ENCODE peak calls at places on chromosome 5, in seven cellular contexts. F is prostate gland, R is adrenal gland, M is lower leg skin, G is heart left ventricle, X is breast epithelium, W is NB4. Y is an unnamed sample.

GRCh38 chr5:76831108-76831447 is 12.2 kb downstream of the F2RL1 start:
- DNase-seq in F (no peak), R (no peak), M (peak; percentile 17), G (no peak), X (no peak), W (no peak), Y (no peak)

GRCh38 chr5:131305138-131305650 is 41.3 kb downstream of the CDC42SE2 start:
- DNase-seq in F (no peak), R (no peak), M (no peak), G (no peak), X (no peak), W (no peak), Y (no peak)

GRCh38 chr5:63125862-63126261 is 547.2 kb downstream of the LRRC70 start:
- DNase-seq in F (no peak), R (no peak), M (no peak), G (no peak), X (no peak), W (peak; percentile 59), Y (no peak)

GRCh38 chr5:94745786-94746730 is 127.6 kb downstream of the SLF1 start:
- DNase-seq in F (no peak), R (no peak), M (no peak), G (no peak), X (no peak), W (peak; percentile 53), Y (no peak)

GRCh38 chr5:30392897-30393296 is 800.6 kb upstream of the CDH6 start:
- DNase-seq in F (no peak), R (no peak), M (no peak), G (no peak), X (no peak), W (no peak), Y (no peak)

GRCh38 chr5:90020575-90021535 is 388.7 kb downstream of the CETN3 start:
- DNase-seq in F (no peak), R (no peak), M (no peak), G (no peak), X (no peak), W (peak; percentile 7), Y (no peak)

GRCh38 chr5:141521244-141521781 is 32.4 kb downstream of the PCDHGC5 start:
- DNase-seq in F (no peak), R (peak; percentile 45), M (no peak), G (no peak), X (no peak), W (peak; percentile 88), Y (peak; percentile 28)

GRCh38 chr5:159123700-159124099 is 24.0 kb upstream of the EBF1 start:
- DNase-seq in F (no peak), R (no peak), M (no peak), G (no peak), X (no peak), W (no peak), Y (no peak)

GRCh38 chr5:10674582-10674981 is 86.5 kb downstream of the DAP start:
- DNase-seq in F (no peak), R (no peak), M (peak; percentile 75), G (no peak), X (no peak), W (no peak), Y (no peak)

GRCh38 chr5:178516836-178517235 is 73.4 kb downstream of the COL23A1 start:
- DNase-seq in F (no peak), R (no peak), M (no peak), G (no peak), X (no peak), W (no peak), Y (no peak)

GRCh38 chr5:6215891-6216290 is 162.5 kb downstream of the MED10 start:
- DNase-seq in F (no peak), R (no peak), M (no peak), G (no peak), X (no peak), W (no peak), Y (no peak)

GRCh38 chr5:154646841-154647759 is 108.1 kb upstream of the LARP1 start:
- DNase-seq in F (no peak), R (peak; percentile 28), M (no peak), G (peak; percentile 75), X (no peak), W (no peak), Y (no peak)

GRCh38 chr5:110865400-110866094 is 126.7 kb downstream of the SLC25A46 start:
- DNase-seq in F (no peak), R (no peak), M (no peak), G (no peak), X (no peak), W (peak; percentile 36), Y (no peak)

GRCh38 chr5:163134061-163134460 is 303.3 kb upstream of the CCNG1 start:
- DNase-seq in F (no peak), R (no peak), M (no peak), G (no peak), X (no peak), W (no peak), Y (no peak)

GRCh38 chr5:108748354-108749129 is 845 bp downstream of the FER start:
- DNase-seq in F (peak; percentile 99), R (peak; percentile 100), M (peak; percentile 100), G (peak; percentile 99), X (peak; percentile 99), W (peak; percentile 99), Y (peak; percentile 96)

DNA sequence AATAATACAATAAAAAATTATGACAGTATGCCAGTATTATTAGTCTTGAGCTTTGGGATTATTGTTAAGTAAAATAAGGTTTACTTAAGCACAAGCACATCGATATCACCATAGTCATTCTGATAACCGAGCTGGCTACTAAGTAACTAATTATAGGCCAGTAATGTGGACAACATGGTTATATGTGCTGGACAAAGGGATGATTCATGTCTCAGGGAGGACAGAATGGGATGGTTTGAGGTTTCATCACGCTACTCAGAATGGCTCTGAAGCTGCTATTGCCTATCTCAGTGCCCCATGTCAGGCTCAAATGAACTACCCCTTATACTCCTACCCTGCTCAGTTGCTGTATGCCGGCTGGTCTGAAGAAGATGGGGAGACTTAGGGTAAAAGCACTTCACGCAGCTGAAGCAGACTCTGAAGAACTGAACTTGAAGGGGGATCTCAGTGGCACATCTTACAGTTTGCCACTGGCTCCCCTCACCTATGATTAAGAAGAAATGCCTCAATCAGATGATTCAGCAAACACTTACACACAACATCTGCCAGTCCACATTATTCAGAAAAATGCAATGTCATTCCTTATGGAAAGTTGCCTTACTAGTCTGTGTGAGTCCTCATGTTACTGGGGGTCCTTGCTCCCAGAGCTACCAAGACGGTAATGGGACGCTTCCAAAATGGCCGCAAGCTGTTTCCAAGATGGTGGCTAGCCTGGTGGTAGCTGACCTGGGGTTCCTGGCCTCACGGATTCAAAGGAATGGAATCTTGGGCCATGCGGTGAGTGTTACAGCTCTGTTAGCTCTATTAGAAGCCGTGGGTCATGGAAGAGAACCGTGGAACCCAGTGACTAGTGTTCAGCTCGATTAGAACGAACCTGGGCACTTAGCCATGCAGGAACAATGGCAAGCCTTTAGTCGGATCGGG is 1098.6 kb downstream of the TAF11L14 start:
- DNase-seq in F (no peak), R (no peak), M (no peak), G (no peak), X (no peak), W (no peak), Y (no peak)
- TF ChIP-seq CTCF in F (no peak), R (no peak), M (no peak), G (no peak), X (no peak), W (no peak), Y (no peak)

GRCh38 chr5:42807722-42808447 is 3.8 kb downstream of the SELENOP start:
- DNase-seq in F (no peak), R (peak; percentile 37), M (no peak), G (no peak), X (no peak), W (no peak), Y (no peak)

GRCh38 chr5:42804717-42805339 is 6.9 kb downstream of the SELENOP start:
- DNase-seq in F (no peak), R (no peak), M (no peak), G (no peak), X (no peak), W (no peak), Y (no peak)

GRCh38 chr5:42806701-42807262 is 4.9 kb downstream of the SELENOP start:
- DNase-seq in F (no peak), R (no peak), M (no peak), G (no peak), X (no peak), W (no peak), Y (no peak)

GRCh38 chr5:42808888-42809611 is 2.6 kb downstream of the SELENOP start:
- DNase-seq in F (no peak), R (no peak), M (no peak), G (no peak), X (no peak), W (no peak), Y (no peak)

DNA sequence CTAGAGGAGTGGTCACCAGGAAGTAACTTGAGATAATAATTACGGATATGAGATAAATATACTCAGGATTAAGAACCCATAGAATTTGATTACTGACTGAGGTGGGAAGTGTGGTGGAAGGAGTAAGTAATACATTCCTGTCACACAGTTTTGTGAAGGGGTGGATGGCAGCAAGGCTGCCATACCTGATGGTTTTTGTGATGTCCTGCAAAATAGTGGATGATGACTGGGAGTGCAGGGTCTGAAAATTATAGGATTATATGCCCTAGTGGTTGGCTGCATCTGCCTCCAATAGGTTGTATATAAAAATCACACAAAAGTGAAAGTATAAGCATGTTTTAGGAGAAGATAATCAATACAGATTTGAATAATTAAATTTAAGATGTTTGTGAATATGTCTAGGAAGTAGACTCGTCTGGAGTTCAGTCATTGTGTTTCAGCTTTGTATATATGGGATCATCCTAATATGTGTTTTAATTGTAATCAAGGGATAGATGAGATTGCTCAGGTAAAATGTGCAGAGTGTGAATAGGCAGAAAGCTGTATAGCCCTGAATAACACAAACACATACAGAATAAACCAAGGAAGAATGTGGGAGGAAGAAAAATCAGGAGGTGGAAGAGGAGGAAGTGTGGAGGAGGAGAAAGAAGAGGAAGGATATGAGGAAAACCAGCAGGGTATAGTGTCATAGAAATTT is 5.5 kb downstream of the SELENOP start:
- DNase-seq in F (no peak), R (no peak), M (no peak), G (no peak), X (no peak), W (no peak), Y (no peak)
- TF ChIP-seq POLR2A in F (no peak), R (no peak), M (no peak), G (no peak), X (no peak), W (no peak), Y (no peak)

GRCh38 chr5:75331095-75332090 is 5.6 kb upstream of the HMGCR start:
- DNase-seq in F (no peak), R (no peak), M (no peak), G (no peak), X (no peak), W (no peak), Y (no peak)
- TF ChIP-seq CTCF in F (no peak), R (no peak), M (no peak), G (no peak), X (no peak), W (peak; percentile 6), Y (no peak)

GRCh38 chr5:14872070-14872989 is 752 bp upstream of the ANKH start:
- DNase-seq in F (peak; percentile 83), R (peak; percentile 65), M (peak; percentile 93), G (peak; percentile 86), X (peak; percentile 56), W (peak; percentile 64), Y (peak; percentile 60)
- TF ChIP-seq POLR2A in F (peak; percentile 60), R (no peak), M (no peak), G (peak; percentile 61), X (no peak), W (no peak), Y (no peak)

GRCh38 chr5:81884871-81885270 is 87.0 kb upstream of the ATG10 start:
- DNase-seq in F (no peak), R (no peak), M (no peak), G (no peak), X (no peak), W (no peak), Y (no peak)
- TF ChIP-seq CTCF in F (no peak), R (no peak), M (no peak), G (peak; percentile 37), X (no peak), W (no peak), Y (no peak)

GRCh38 chr5:43019615-43020293 is 20.4 kb downstream of the ANXA2R start:
- DNase-seq in F (peak; percentile 86), R (peak; percentile 77), M (peak; percentile 93), G (no peak), X (no peak), W (peak; percentile 94), Y (no peak)
- TF ChIP-seq POLR2A in F (peak; percentile 11), R (peak; percentile 27), M (no peak), G (no peak), X (no peak), W (peak; percentile 25), Y (peak; percentile 16)